ENCODE peak calls at places on chromosomes 7 and 10, in four cellular contexts. E is cardiac muscle cell, D is fibroblast of pulmonary artery, R is bronchial epithelial cell. A is an unnamed sample.
A peak's percentile ranks its signal among the peaks of the same experiment; 100 is the strongest.

GRCh38 chr10:52566471-52567246 is 205.9 kb downstream of the MBL2 start:
- DNase-seq in E (peak; percentile 27), D (peak; percentile 81), R (peak; percentile 45), A (no peak)

GRCh38 chr10:46285300-46285699 is 1.5 kb upstream of the ANTXRL start:
- DNase-seq in E (no peak), D (no peak), R (no peak), A (no peak)

GRCh38 chr7:70040971-70041766 is 442.9 kb downstream of the AUTS2 start:
- DNase-seq in E (peak; percentile 43), D (peak; percentile 40), R (peak; percentile 21), A (no peak)

GRCh38 chr10:131775444-131775832 is 125.4 kb upstream of the PPP2R2D start:
- DNase-seq in E (no peak), D (no peak), R (no peak), A (no peak)

GRCh38 chr7:80859272-80859970 is 59.4 kb downstream of the SEMA3C start:
- DNase-seq in E (peak; percentile 67), D (peak; percentile 61), R (no peak), A (no peak)

GRCh38 chr10:108375691-108376090 is 1211.2 kb upstream of the SORCS1 start:
- DNase-seq in E (no peak), D (peak; percentile 13), R (peak; percentile 98), A (no peak)

GRCh38 chr7:33807779-33808482 is 97.4 kb upstream of the BMPER start:
- DNase-seq in E (peak; percentile 43), D (peak; percentile 81), R (peak; percentile 99), A (no peak)

GRCh38 chr10:51007781-51008180 is 66.5 kb upstream of the PRKG1 start:
- DNase-seq in E (no peak), D (peak; percentile 52), R (peak; percentile 83), A (no peak)

GRCh38 chr7:28921822-28922221 is 36.3 kb downstream of the TRIL start:
- DNase-seq in E (peak; percentile 81), D (peak; percentile 79), R (peak; percentile 62), A (peak; percentile 5)

GRCh38 chr10:126902157-126902556 is 3.1 kb upstream of the DOCK1 start:
- DNase-seq in E (no peak), D (peak; percentile 63), R (peak; percentile 94), A (no peak)

GRCh38 chr7:134813668-134814067 is 34.2 kb downstream of the CALD1 start:
- DNase-seq in E (no peak), D (peak; percentile 85), R (peak; percentile 38), A (no peak)

GRCh38 chr7:31695856-31696255 is 8.8 kb downstream of the PPP1R17 start:
- DNase-seq in E (no peak), D (no peak), R (no peak), A (no peak)

GRCh38 chr7:151454932-151455530 is 15.1 kb upstream of the CRYGN start:
- DNase-seq in E (no peak), D (no peak), R (no peak), A (no peak)

GRCh38 chr10:129971381-129972144 is 7.5 kb upstream of the EBF3 start:
- DNase-seq in E (peak; percentile 86), D (peak; percentile 65), R (no peak), A (no peak)

GRCh38 chr7:69781412-69781846 is 183.2 kb downstream of the AUTS2 start:
- DNase-seq in E (no peak), D (peak; percentile 34), R (no peak), A (no peak)

GRCh38 chr10:123562387-123562786 is 103.8 kb upstream of the GPR26 start:
- DNase-seq in E (no peak), D (no peak), R (no peak), A (no peak)

GRCh38 chr7:120023494-120024167 is 249.3 kb upstream of the KCND2 start:
- DNase-seq in E (no peak), D (peak; percentile 60), R (no peak), A (no peak)

GRCh38 chr7:37505750-37506353 is 57.2 kb upstream of the ELMO1 start:
- DNase-seq in E (no peak), D (no peak), R (no peak), A (no peak)

GRCh38 chr7:158561659-158562058 is 26.0 kb downstream of the PTPRN2 start:
- DNase-seq in E (no peak), D (no peak), R (no peak), A (no peak)

GRCh38 chr7:38211486-38211885 is 33.4 kb downstream of the STARD3NL start:
- DNase-seq in E (no peak), D (peak; percentile 31), R (no peak), A (no peak)

GRCh38 chr10:65793738-65794425 is 1132.0 kb upstream of the LRRTM3 start:
- DNase-seq in E (no peak), D (no peak), R (peak; percentile 56), A (no peak)

GRCh38 chr7:153507885-153508284 is 544.3 kb upstream of the DPP6 start:
- DNase-seq in E (no peak), D (no peak), R (no peak), A (no peak)

GRCh38 chr7:45660901-45661211 is 86.7 kb downstream of the ADCY1 start:
- DNase-seq in E (no peak), D (no peak), R (no peak), A (no peak)

GRCh38 chr10:25061711-25062455 is 45.5 kb downstream of the THNSL1 start:
- DNase-seq in E (no peak), D (no peak), R (peak; percentile 90), A (no peak)

GRCh38 chr10:98446121-98446655 is 547 bp downstream of the HPS1 start:
- DNase-seq in E (peak; percentile 46), D (peak; percentile 23), R (peak; percentile 18), A (no peak)

GRCh38 chr10:25522946-25523608 is 348.3 kb downstream of the GPR158 start:
- DNase-seq in E (peak; percentile 17), D (peak; percentile 68), R (peak; percentile 61), A (no peak)

GRCh38 chr10:88851706-88852105 is at the start of gene ANKRD22:
- DNase-seq in E (no peak), D (peak; percentile 74), R (peak; percentile 100), A (no peak)

GRCh38 chr7:91598791-91599190 is 281.7 kb downstream of the MTERF1 start:
- DNase-seq in E (no peak), D (no peak), R (no peak), A (no peak)

GRCh38 chr10:58956926-58957325 is 219.5 kb upstream of the PHYHIPL start:
- DNase-seq in E (no peak), D (no peak), R (no peak), A (no peak)

GRCh38 chr7:34991938-34992840 is 45.1 kb downstream of the DPY19L1 start:
- DNase-seq in E (no peak), D (peak; percentile 86), R (peak; percentile 68), A (peak; percentile 31)

GRCh38 chr10:74736029-74736428 is 90.4 kb upstream of the KAT6B start:
- DNase-seq in E (no peak), D (no peak), R (no peak), A (no peak)

GRCh38 chr10:73881221-73881919 is 7.0 kb upstream of the CAMK2G start:
- DNase-seq in E (no peak), D (no peak), R (no peak), A (no peak)

GRCh38 chr10:69958232-69958902 is 94.3 kb upstream of the MACROH2A2 start:
- DNase-seq in E (peak; percentile 52), D (peak; percentile 69), R (peak; percentile 66), A (no peak)

GRCh38 chr7:154231732-154232131 is 179.5 kb downstream of the DPP6 start:
- DNase-seq in E (peak; percentile 72), D (no peak), R (no peak), A (no peak)

GRCh38 chr10:89360153-89360552 is 17.7 kb upstream of the IFIT1B start:
- DNase-seq in E (no peak), D (no peak), R (no peak), A (no peak)

GRCh38 chr7:128710391-128710930 is 28.7 kb upstream of the CALU start:
- DNase-seq in E (no peak), D (peak; percentile 51), R (peak; percentile 54), A (no peak)

GRCh38 chr7:128708824-128709223 is 30.3 kb upstream of the CALU start:
- DNase-seq in E (no peak), D (no peak), R (no peak), A (no peak)

GRCh38 chr7:128705891-128706333 is 33.2 kb upstream of the CALU start:
- DNase-seq in E (no peak), D (peak; percentile 87), R (peak; percentile 35), A (no peak)

GRCh38 chr7:128708235-128708634 is 30.9 kb upstream of the CALU start:
- DNase-seq in E (no peak), D (no peak), R (no peak), A (no peak)

GRCh38 chr7:128707752-128708151 is 31.4 kb upstream of the CALU start:
- DNase-seq in E (no peak), D (no peak), R (no peak), A (no peak)
- H3K4me3 ChIP-seq in E (no peak overlapping the region), D (no peak overlapping the region), R (no peak overlapping the region), A (no peak overlapping the region)

GRCh38 chr7:141649865-141650499 is 52.0 kb downstream of the DENND11 start:
- DNase-seq in E (peak; percentile 68), D (peak; percentile 93), R (peak; percentile 63), A (peak; percentile 31)
- TF ChIP-seq CTCF in E (peak; percentile 86), D (peak; percentile 91), R (peak; percentile 67), A (peak; percentile 75)

DNA sequence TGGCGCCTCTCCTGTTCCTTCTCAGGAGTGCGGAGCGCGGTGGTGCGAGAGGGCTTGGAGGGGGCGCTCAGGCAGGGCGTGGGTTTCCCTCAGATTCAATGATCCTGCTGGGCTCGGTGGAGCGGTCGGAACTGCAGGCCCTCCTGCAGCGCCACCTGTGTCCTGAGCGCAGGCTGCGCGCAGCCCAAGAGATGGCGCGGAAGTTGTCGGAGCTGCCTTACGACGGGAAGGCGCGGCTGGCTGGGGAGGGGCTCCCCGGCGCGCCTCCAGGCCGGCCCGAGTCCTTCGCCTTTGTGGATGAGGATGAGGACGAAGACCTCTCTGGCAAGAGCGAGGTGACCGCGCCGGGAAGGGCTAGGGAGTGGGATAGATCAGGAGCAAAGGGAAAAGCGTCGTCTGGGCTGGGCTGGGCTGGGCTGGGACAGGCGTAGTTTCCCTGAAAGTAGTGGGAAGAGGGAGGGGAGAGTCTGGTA is 17.0 kb downstream of the FAM131B start:
- DNase-seq in E (peak; percentile 72), D (peak; percentile 28), R (peak; percentile 50), A (no peak)
- H3K4me3 ChIP-seq in E (no peak overlapping the region), D (no peak overlapping the region), R (peak overlapping the region; percentile 20), A (no peak overlapping the region)

DNA sequence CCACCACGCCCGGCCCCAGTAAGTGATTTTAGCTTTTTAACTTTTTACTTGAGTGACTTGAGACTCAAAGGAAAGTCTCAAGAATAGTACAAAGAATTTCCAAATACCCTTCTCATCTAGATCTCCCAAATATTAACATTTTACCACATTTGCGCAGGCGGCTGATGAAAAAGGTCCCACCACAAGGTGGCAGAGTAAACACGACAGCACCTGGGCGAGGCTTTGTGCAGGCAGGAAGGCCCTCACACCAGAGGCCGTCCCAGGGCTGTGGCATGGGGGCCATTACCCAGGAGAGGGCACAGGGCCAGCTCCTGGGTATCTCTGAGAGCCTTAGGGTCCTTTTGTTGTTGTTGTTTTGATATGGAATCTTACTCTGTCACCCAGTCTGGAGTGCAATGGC is 50.0 kb upstream of the WIPI2 start:
- DNase-seq in E (peak; percentile 38), D (peak; percentile 41), R (peak; percentile 3), A (no peak)
- TF ChIP-seq CTCF in E (peak; percentile 49), D (peak; percentile 48), R (peak; percentile 22), A (peak; percentile 53)

GRCh38 chr7:66255533-66256100 is 50.5 kb downstream of the TPST1 start:
- DNase-seq in E (no peak), D (peak; percentile 45), R (peak; percentile 87), A (no peak)
- H3K4me3 ChIP-seq in E (no peak overlapping the region), D (no peak overlapping the region), R (no peak overlapping the region), A (no peak overlapping the region)